ENCODE peak calls at places on chromosomes 5 and 9, in five cellular contexts. D is adipocyte; M is breast epithelium; P is CD8-positive, alpha-beta memory T cell; H is fibroblast of pulmonary artery. C is an unnamed sample.

GRCh38 chr5:133526368-133526767 is 86.0 kb downstream of the FSTL4 start:
- DNase-seq in H (no peak), M (no peak), P (no peak), D (no peak), C (no peak)

GRCh38 chr5:172243302-172243701 is 40.3 kb downstream of the UBTD2 start:
- DNase-seq in P (no peak), D (no peak), H (no peak), M (no peak), C (no peak)

GRCh38 chr9:104899759-104900247 is 28.2 kb downstream of the ABCA1 start:
- DNase-seq in P (no peak), H (no peak), M (no peak), D (no peak), C (no peak)

GRCh38 chr9:8268881-8269280 is 469.3 kb upstream of the DMAC1 start:
- DNase-seq in M (no peak), D (no peak), P (no peak), H (no peak), C (no peak)

GRCh38 chr9:138101444-138102234 is 224.1 kb downstream of the CACNA1B start:
- DNase-seq in D (no peak), H (no peak), M (peak), P (no peak), C (no peak)

GRCh38 chr9:136093331-136093986 is 1.6 kb downstream of the NACC2 start:
- DNase-seq in D (peak), H (no peak), P (no peak), M (no peak), C (no peak)

GRCh38 chr5:73290242-73290641 is 117.2 kb downstream of the TMEM174 start:
- DNase-seq in H (no peak), P (no peak), D (no peak), M (no peak), C (no peak)

GRCh38 chr5:147509041-147509709 is 693 bp downstream of the DPYSL3 start:
- DNase-seq in D (peak), P (no peak), H (no peak), M (no peak), C (no peak)

GRCh38 chr5:139492700-139493192 is 10.2 kb upstream of the STING1 start:
- DNase-seq in D (peak), M (no peak), H (peak), P (no peak), C (no peak)

GRCh38 chr9:18189876-18190670 is 283.9 kb upstream of the ADAMTSL1 start:
- DNase-seq in M (no peak), D (peak), H (no peak), P (no peak), C (no peak)

GRCh38 chr5:93163010-93163663 is 417.9 kb downstream of the NR2F1-AS1 start:
- DNase-seq in P (no peak), D (peak), H (peak), M (no peak), C (no peak)

GRCh38 chr5:68116868-68117411 is 98.6 kb upstream of the PIK3R1 start:
- DNase-seq in P (no peak), M (no peak), H (no peak), D (no peak), C (no peak)

GRCh38 chr5:34487202-34487879 is 168.8 kb upstream of the RAI14 start:
- DNase-seq in P (no peak), D (peak), H (peak), M (no peak), C (no peak)

GRCh38 chr9:28079677-28080076 is 506.4 kb upstream of the C9orf72 start:
- DNase-seq in M (no peak), D (no peak), P (no peak), H (no peak), C (no peak)

GRCh38 chr5:111697881-111698757 is 58.9 kb downstream of the NREP start:
- DNase-seq in D (peak), M (no peak), H (peak), P (no peak), C (no peak)

GRCh38 chr9:91884746-91885687 is 65.0 kb downstream of the ROR2 start:
- DNase-seq in P (no peak), D (no peak), H (peak), M (no peak), C (no peak)

GRCh38 chr5:140221697-140222223 is 46.8 kb downstream of the CYSTM1 start:
- DNase-seq in P (no peak), H (peak), M (no peak), D (peak), C (no peak)

GRCh38 chr9:4341554-4341953 is 41.7 kb upstream of the GLIS3 start:
- DNase-seq in P (no peak), D (no peak), M (no peak), H (no peak), C (no peak)

GRCh38 chr9:137226338-137227056 is 805 bp upstream of the RNF224 start:
- DNase-seq in P (no peak), D (no peak), H (no peak), M (no peak), C (no peak)

GRCh38 chr9:125262217-125262991 is 778 bp downstream of the GAPVD1 start:
- DNase-seq in M (peak), H (no peak), P (no peak), D (no peak), C (no peak)

GRCh38 chr9:125258160-125258559 is 3.5 kb upstream of the GAPVD1 start:
- DNase-seq in P (no peak), H (no peak), M (no peak), D (no peak), C (no peak)

GRCh38 chr9:125258832-125259534 is 2.6 kb upstream of the GAPVD1 start:
- DNase-seq in D (no peak), P (no peak), H (no peak), M (no peak), C (no peak)

GRCh38 chr9:125261501-125262216 is at the start of gene GAPVD1:
- DNase-seq in P (peak), D (peak), H (peak), M (peak), C (peak)

GRCh38 chr9:125260564-125260963 is 1.1 kb upstream of the GAPVD1 start:
- DNase-seq in M (no peak), P (no peak), H (no peak), D (peak), C (no peak)
- H3K4me3 ChIP-seq in M (no peak), P (no peak), H (no peak), D (no peak), C (no peak)

DNA sequence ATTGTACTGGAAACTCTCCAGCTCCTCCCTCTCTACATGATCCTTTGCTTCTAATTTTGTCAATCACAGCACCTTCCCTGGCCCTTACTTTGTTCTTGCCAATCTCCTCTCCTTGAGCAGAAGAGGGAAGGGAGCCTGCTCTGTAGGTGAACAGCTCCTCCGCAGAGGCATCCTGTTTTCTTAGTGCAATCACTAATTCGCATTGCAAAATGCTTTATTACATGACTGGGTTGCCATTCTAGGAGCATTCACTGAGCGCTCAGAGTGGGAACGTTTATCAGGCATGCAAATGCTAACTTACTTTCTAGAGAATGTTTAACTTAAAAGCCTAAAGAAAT is 416 bp upstream of the SNX18 start:
- DNase-seq in M (no peak), P (no peak), D (no peak), H (no peak), C (no peak)
- H3K4me3 ChIP-seq in M (peak), P (no peak), D (peak), H (peak), C (no peak)

GRCh38 chr9:126618590-126619335 is 5.0 kb downstream of the LMX1B start:
- DNase-seq in P (no peak), D (no peak), M (peak), H (no peak), C (no peak)

GRCh38 chr9:126619336-126619919 is 5.7 kb downstream of the LMX1B start:
- DNase-seq in H (no peak), D (no peak), M (no peak), P (no peak), C (no peak)

GRCh38 chr9:126617003-126617739 is 3.4 kb downstream of the LMX1B start:
- DNase-seq in P (no peak), D (no peak), H (no peak), M (no peak), C (no peak)

GRCh38 chr9:126617740-126618133 is 4.0 kb downstream of the LMX1B start:
- DNase-seq in D (no peak), H (no peak), P (no peak), M (no peak), C (no peak)

DNA sequence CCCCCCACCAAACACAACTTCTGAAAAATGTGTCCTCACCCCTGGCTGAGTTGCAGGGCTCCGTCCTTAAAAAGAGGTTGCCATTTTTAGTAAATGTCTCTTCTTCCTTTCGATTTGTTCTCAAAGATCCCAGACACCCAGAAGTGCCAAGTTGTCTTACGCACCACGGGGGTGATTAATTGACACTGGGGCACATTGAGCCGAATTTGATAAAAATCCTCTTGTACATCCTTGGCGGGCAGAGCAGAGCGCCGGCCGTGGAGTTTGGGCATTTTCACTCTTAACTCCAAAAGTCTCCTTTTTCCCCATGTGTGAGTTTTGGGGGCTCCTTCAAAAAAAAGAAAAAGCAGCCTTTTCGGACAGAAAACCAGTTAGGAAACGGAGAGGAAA is 4.5 kb downstream of the LMX1B start:
- DNase-seq in P (no peak), D (no peak), M (no peak), H (no peak), C (no peak)
- H3K4me3 ChIP-seq in P (no peak), D (no peak), M (peak), H (no peak), C (no peak)

DNA sequence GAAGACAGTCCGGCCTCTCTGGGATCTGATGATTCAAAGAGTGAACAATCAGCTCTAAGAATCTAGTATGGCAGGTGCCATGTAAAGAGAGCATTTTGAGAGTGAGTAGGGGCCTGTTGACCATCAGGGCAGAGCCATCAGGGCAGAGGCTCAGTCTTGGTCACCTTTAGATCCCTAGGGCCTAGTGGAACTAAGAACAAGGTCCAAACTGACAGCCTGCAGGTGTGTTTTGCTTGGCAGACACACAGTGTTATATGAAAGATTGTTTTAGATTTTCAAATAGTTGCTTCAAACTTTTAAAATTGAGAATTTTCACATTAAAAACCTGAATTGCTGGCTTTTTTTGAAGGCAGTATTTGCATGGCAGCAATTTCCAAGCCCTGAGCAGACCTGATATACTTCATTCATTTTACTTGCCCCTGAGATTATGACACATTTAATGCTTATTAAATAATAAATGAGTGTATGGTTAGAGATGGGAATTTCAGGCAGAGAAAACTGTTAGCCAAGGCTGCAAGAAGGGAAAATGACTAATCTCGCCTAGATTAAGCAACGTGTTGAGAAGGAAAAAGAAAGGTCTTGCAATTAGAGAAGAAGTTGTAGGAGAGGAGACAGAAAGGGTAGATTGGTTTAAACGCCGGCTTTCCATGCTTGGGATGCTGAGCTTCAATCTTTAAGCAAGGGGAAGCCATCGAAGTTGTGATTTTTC is 279.6 kb downstream of the ARRDC3 start:
- DNase-seq in M (no peak), P (no peak), D (no peak), H (peak), C (no peak)
- H3K4me3 ChIP-seq in M (no peak), P (no peak), D (no peak), H (no peak), C (no peak)

GRCh38 chr9:76571288-76572204 is 112.6 kb downstream of the GCNT1 start:
- DNase-seq in M (no peak), H (peak), D (peak), P (no peak), C (no peak)
- H3K4me3 ChIP-seq in M (peak), H (peak), D (peak), P (no peak), C (peak)

GRCh38 chr9:3012245-3012644 is 168.3 kb upstream of the PUM3 start:
- DNase-seq in D (no peak), P (no peak), H (no peak), M (no peak), C (no peak)

GRCh38 chr9:3008091-3008490 is 164.2 kb upstream of the PUM3 start:
- DNase-seq in M (no peak), D (no peak), P (no peak), H (no peak), C (no peak)

GRCh38 chr9:3014164-3014563 is 170.3 kb upstream of the PUM3 start:
- DNase-seq in P (no peak), D (no peak), M (no peak), H (no peak), C (no peak)

GRCh38 chr9:3007331-3007730 is 163.4 kb upstream of the PUM3 start:
- DNase-seq in H (no peak), D (no peak), M (peak), P (no peak), C (no peak)

GRCh38 chr9:3012843-3013242 is 168.9 kb upstream of the PUM3 start:
- DNase-seq in M (no peak), D (no peak), H (no peak), P (no peak), C (no peak)
- H3K4me3 ChIP-seq in M (no peak), D (no peak), H (no peak), P (no peak), C (no peak)

DNA sequence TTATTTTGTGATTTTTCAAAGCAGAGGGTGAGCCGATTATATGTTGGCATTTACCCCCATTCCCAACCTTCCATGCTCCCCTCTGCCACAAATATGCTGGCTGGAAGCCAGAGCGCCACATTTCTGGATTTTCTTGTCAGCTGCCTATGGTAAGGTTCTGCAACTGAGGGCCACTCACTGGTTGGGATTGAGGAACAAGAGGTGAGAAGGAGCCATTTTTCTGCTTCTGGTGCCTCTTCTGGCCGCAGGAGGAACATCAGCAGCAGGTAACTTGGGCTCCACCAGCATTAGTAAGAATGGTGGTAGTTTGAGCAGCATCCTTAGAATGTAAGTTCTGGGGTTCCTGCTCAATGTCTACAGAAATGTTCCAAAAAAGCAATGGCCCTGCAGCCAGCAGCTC is 159.5 kb upstream of the MAST4 start:
- DNase-seq in P (no peak), M (no peak), H (no peak), D (no peak), C (no peak)
- H3K4me3 ChIP-seq in P (no peak), M (no peak), H (no peak), D (no peak), C (no peak)